ENCODE peak calls at places on chromosomes 1 and 21, in six cellular contexts. R, O, D, I, Q and W are unnamed samples.

GRCh38 chr1:53025034-53025777 is 36.8 kb upstream of the PODN start:
- DNase-seq in R (no peak), O (peak), D (peak), I (peak), Q (no peak), W (no peak)

GRCh38 chr1:201714542-201715276 is 114.2 kb upstream of the IPO9 start:
- DNase-seq in R (peak), O (peak), D (peak), I (peak), Q (no peak), W (no peak)

GRCh38 chr1:239361403-239361802 is 25.0 kb upstream of the CHRM3 start:
- DNase-seq in R (no peak), O (no peak), D (peak), I (no peak), Q (no peak), W (no peak)

GRCh38 chr1:119926553-119926952 is 30.2 kb upstream of the ADAM30 start:
- DNase-seq in R (no peak), O (no peak), D (no peak), I (no peak), Q (no peak), W (no peak)

GRCh38 chr1:95475686-95476457 is 241.9 kb downstream of the RWDD3 start:
- DNase-seq in R (no peak), O (no peak), D (no peak), I (no peak), Q (no peak), W (no peak)

GRCh38 chr21:27129694-27130093 is 162.8 kb upstream of the ADAMTS5 start:
- DNase-seq in R (no peak), O (no peak), D (no peak), I (no peak), Q (no peak), W (no peak)

GRCh38 chr1:110130113-110130591 is 17.9 kb downstream of the UBL4B start:
- DNase-seq in R (peak), O (peak), D (no peak), I (no peak), Q (no peak), W (no peak)

GRCh38 chr1:40810915-40811314 is 27.3 kb downstream of the KCNQ4 start:
- DNase-seq in R (no peak), O (no peak), D (no peak), I (no peak), Q (no peak), W (no peak)

GRCh38 chr1:81549588-81550127 is 251.1 kb upstream of the ADGRL2 start:
- DNase-seq in R (no peak), O (no peak), D (peak), I (no peak), Q (no peak), W (no peak)

GRCh38 chr1:94925561-94926364 is 1.1 kb downstream of the CNN3 start:
- DNase-seq in R (peak), O (peak), D (peak), I (peak), Q (peak), W (peak)

GRCh38 chr21:38773108-38774061 is 32.3 kb upstream of the ETS2 start:
- DNase-seq in R (no peak), O (peak), D (peak), I (no peak), Q (no peak), W (no peak)

DNA sequence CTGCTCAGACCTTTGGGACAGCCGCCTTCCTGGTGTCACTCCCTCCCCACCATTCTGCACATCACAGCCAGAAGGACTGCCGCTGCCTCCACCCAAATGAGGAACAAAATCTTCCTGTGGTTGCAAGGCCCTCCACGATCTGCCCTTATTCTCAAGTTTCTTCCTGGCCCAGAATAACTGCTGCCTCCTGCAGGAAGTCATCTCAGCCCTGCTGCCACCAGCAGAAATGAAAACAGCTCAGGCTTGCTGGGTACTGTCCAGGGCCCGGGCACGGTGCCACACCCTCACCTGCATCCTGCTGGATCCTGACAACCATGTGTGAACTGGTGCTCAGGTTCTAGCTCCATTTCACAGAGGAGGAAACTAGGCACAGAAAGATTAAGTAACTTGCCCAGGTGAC is 2.8 kb downstream of the CLDN19 start:
- DNase-seq in R (no peak), O (no peak), D (no peak), I (peak), Q (no peak), W (no peak)
- TF ChIP-seq CTCF in R (no peak), O (no peak), D (no peak), I (peak), Q (no peak), W (no peak)

DNA sequence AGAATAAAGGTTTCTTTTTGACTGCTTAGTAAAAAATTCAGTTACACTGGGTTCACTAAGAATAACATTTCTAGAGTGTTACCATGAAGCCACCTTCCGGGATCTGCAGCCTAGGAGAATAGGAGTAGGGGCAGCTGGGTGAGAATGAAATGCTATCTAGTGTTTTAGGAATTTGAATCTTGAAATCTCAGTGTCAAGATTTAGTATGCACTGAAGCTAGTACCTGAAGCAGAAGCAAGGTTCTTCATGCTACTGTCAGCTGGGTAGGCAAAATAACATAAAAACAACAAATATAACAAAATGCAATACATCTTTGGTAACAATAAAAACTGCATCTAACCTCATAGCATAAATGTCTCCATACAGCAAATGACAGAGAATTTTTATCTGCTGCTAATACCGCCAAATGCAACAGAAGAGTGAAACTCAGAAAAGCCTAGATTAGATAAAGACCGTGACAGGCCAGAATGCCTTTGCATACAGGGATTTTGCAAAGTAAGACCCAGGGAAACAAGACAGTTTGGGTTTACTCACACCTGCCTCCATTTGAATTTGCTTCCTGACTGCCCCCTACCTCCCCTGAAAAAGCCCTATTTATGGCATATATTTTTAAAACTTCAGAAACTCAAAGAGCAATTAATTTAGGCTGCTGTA is 58.2 kb downstream of the GADD45A start:
- DNase-seq in R (no peak), O (no peak), D (no peak), I (no peak), Q (no peak), W (no peak)
- TF ChIP-seq CTCF in R (no peak), O (no peak), D (no peak), I (no peak), Q (no peak), W (no peak)

DNA sequence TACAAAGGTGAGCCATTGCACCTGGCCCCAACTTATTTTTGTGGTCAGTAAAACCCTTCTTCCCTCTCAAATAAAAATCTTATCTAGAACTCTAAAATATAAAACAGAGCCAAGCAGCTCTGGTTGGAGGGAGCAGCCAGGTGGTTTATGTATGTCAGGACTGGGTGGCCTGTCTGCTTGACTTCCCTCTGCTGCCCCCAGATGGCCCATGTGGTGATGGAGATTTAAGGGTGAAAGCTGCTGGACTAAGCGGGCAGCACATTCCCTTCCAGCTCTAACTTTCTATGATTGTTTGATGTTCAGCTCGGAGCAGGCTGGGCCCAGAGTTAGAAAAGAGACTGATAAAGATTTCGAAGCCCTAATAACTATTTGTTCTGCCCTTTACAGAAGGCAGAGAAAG is 11.9 kb upstream of the PAQR6 start:
- DNase-seq in R (no peak), O (no peak), D (no peak), I (no peak), Q (no peak), W (no peak)
- TF ChIP-seq CTCF in R (no peak), O (no peak), D (no peak), I (no peak), Q (peak), W (no peak)

DNA sequence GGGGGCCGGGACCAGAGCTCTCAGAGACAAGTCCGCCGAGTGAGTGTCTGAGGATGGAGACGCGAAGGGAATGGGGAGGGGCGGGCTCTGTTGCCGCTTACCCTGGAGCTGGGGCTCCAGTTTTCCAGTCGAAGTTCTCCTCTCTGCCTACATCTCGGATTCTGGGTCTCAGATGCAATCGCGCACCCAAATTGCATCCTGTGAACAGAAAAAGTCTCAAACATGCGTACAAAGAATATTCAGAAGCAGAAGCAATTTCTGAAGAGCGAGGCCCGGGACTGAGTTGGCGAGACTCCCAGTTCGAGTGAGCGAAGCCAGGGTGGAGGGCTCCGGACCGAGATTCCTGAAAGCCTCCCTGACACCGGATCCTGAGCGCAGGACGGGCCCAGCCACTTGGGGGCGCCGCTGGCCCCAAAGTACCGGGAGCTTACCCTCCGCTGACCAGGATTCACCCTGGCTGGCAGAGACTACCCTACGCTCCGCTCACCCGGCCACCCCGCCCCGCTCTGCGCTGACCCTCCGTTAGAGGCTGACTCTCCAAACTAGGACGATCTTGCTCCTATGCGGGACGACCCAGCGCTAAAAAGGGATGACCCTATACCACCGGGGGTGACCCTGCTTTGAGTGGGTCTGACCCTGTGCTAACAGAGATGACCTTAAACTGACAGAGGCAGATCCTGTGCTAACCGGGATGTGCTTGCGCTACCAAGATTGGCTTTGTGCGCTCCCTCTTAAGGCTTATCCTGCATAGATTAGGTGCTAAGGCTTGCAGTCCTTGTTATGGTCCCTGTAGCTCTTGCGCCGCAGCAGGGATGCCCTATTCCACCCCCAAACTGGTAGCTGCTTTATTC is 12.1 kb downstream of the FOXD2 start:
- DNase-seq in R (no peak), O (peak), D (peak), I (peak), Q (no peak), W (no peak)
- TF ChIP-seq CTCF in R (no peak), O (peak), D (peak), I (peak), Q (peak), W (no peak)

GRCh38 chr1:168223261-168223660 is 2.5 kb upstream of the SFT2D2 start:
- DNase-seq in R (no peak), O (no peak), D (no peak), I (no peak), Q (no peak), W (no peak)

GRCh38 chr1:168223681-168224515 is 1.9 kb upstream of the SFT2D2 start:
- DNase-seq in R (no peak), O (no peak), D (no peak), I (no peak), Q (no peak), W (no peak)

GRCh38 chr1:168227620-168228019 is 1.8 kb downstream of the SFT2D2 start:
- DNase-seq in R (no peak), O (no peak), D (no peak), I (no peak), Q (no peak), W (no peak)

GRCh38 chr1:168225476-168226190 is at the start of gene SFT2D2:
- DNase-seq in R (no peak), O (peak), D (peak), I (peak), Q (peak), W (peak)

GRCh38 chr1:168224991-168225390 is 813 bp upstream of the SFT2D2 start:
- DNase-seq in R (no peak), O (no peak), D (no peak), I (peak), Q (no peak), W (no peak)
- TF ChIP-seq CTCF in R (no peak), O (no peak), D (no peak), I (no peak), Q (no peak), W (no peak)

GRCh38 chr1:60823151-60823550 is 259.2 kb upstream of the NFIA start:
- DNase-seq in R (no peak), O (no peak), D (no peak), I (no peak), Q (no peak), W (no peak)

GRCh38 chr1:60826320-60827094 is 255.9 kb upstream of the NFIA start:
- DNase-seq in R (no peak), O (no peak), D (no peak), I (no peak), Q (no peak), W (no peak)

GRCh38 chr1:60828944-60829343 is 253.4 kb upstream of the NFIA start:
- DNase-seq in R (no peak), O (no peak), D (no peak), I (no peak), Q (no peak), W (no peak)

GRCh38 chr1:60822252-60822651 is 260.1 kb upstream of the NFIA start:
- DNase-seq in R (no peak), O (no peak), D (no peak), I (no peak), Q (no peak), W (no peak)

DNA sequence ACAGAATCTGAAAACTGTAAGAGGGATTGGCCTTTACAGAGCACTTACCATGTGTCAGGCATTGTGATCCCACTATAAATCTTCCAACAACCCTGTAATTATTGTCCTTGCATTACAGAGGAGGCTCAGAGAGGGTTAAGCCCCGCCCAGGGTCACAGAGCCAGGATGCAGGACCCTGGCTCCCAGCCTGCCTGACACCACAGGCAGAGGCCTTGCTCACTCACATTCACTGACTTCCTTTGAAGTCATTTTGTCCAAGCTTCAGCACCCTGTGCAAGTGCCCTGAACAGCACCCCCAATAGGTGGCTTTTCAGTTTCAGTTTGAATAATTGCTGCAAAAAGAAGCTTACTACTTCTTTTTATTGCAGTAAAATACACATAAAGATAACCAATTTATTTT is 256.8 kb upstream of the NFIA start:
- DNase-seq in R (no peak), O (no peak), D (no peak), I (peak), Q (no peak), W (no peak)
- TF ChIP-seq CTCF in R (no peak), O (no peak), D (peak), I (no peak), Q (no peak), W (no peak)